ENCODE peak calls at places on chromosomes 5 and 9, in six cellular contexts. L is neuronal stem cell, X is IMR-90, Q is H1, U is H9, I is trophoblast cell. A is an unnamed sample.

GRCh38 chr5:4205408-4205807 is 609.8 kb downstream of the IRX1 start:
- DNase-seq in L (no peak), X (no peak), Q (no peak), U (no peak), I (no peak), A (no peak)

GRCh38 chr9:89919171-89919681 is 314.4 kb downstream of the GADD45G start:
- DNase-seq in L (no peak), X (no peak), Q (peak; percentile 49), U (peak; percentile 88), I (peak; percentile 19), A (no peak)

GRCh38 chr5:1797109-1797800 is 2.4 kb downstream of the MRPL36 start:
- DNase-seq in L (no peak), X (no peak), Q (no peak), U (no peak), I (no peak), A (no peak)

GRCh38 chr5:162497455-162497854 is 429.9 kb downstream of the GABRG2 start:
- DNase-seq in L (no peak), X (no peak), Q (no peak), U (no peak), I (no peak), A (no peak)

GRCh38 chr9:126587187-126588185 is 26.2 kb upstream of the LMX1B start:
- DNase-seq in L (no peak), X (no peak), Q (no peak), U (no peak), I (no peak), A (peak; percentile 64)

GRCh38 chr5:77972545-77973252 is 196.6 kb upstream of the TBCA start:
- DNase-seq in L (no peak), X (no peak), Q (no peak), U (no peak), I (no peak), A (no peak)

GRCh38 chr5:87020099-87020934 is 247.4 kb upstream of the RASA1 start:
- DNase-seq in L (peak; percentile 11), X (peak; percentile 16), Q (no peak), U (peak; percentile 47), I (peak; percentile 1), A (peak; percentile 32)

GRCh38 chr5:130529716-130530485 is 625.6 kb downstream of the CHSY3 start:
- DNase-seq in L (no peak), X (no peak), Q (no peak), U (no peak), I (no peak), A (no peak)

GRCh38 chr9:137156567-137157375 is 13.1 kb downstream of the LRRC26 start:
- DNase-seq in L (peak; percentile 42), X (peak; percentile 21), Q (no peak), U (peak; percentile 75), I (no peak), A (peak; percentile 33)

GRCh38 chr5:107247427-107247826 is 423.3 kb downstream of the EFNA5 start:
- DNase-seq in L (no peak), X (peak; percentile 26), Q (no peak), U (no peak), I (no peak), A (no peak)

GRCh38 chr5:105350406-105351140 is 1788.0 kb upstream of the NUDT12 start:
- DNase-seq in L (no peak), X (no peak), Q (no peak), U (no peak), I (peak; percentile 3), A (no peak)

GRCh38 chr9:14278291-14278721 is 35.6 kb downstream of the NFIB start:
- DNase-seq in L (no peak), X (peak; percentile 82), Q (no peak), U (no peak), I (no peak), A (peak; percentile 27)

GRCh38 chr5:109454726-109455505 is 45.1 kb upstream of the PJA2 start:
- DNase-seq in L (no peak), X (peak; percentile 35), Q (no peak), U (no peak), I (peak; percentile 60), A (peak; percentile 79)

GRCh38 chr9:124658165-124659017 is 112.7 kb downstream of the NR6A1 start:
- DNase-seq in L (peak; percentile 51), X (peak; percentile 97), Q (no peak), U (peak; percentile 83), I (peak; percentile 84), A (peak; percentile 97)

GRCh38 chr5:9686211-9686610 is 56.1 kb upstream of the TAS2R1 start:
- DNase-seq in L (no peak), X (peak; percentile 83), Q (no peak), U (no peak), I (peak; percentile 7), A (peak; percentile 71)

GRCh38 chr9:117323390-117323789 is 91.5 kb downstream of the ASTN2 start:
- DNase-seq in L (no peak), X (no peak), Q (no peak), U (no peak), I (no peak), A (no peak)

GRCh38 chr9:132993511-132993939 is 15.0 kb downstream of the GFI1B start:
- DNase-seq in L (no peak), X (no peak), Q (no peak), U (no peak), I (no peak), A (no peak)

DNA sequence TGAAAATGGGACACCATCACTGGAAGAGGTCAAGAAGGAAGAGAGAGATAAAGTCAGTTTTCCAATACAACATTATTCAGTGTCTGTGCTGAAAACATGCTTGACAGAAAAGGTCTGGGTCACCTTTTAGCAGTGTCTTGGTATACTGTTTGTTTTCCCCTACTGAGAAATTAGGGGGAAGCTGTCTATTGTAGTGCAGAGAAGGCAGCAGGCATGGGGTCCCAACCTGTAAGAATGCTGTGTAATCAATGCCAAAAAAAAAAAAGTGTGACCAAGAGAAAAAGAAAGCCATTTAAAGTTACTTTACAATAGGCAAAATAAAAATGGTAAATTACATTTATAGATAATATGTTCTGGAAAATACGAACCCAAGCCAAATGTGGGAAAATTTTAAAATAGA is 139.3 kb downstream of the RAB3C start:
- DNase-seq in L (no peak), X (no peak), Q (no peak), U (no peak), I (no peak), A (no peak)
- H3K14ac ChIP-seq in L (no peak overlapping the region), X (no peak overlapping the region), Q (no peak overlapping the region), U (no peak overlapping the region), I (no peak overlapping the region), A (no peak overlapping the region)

GRCh38 chr5:171667341-171668096 is 118.1 kb upstream of the SMIM23 start:
- DNase-seq in L (peak; percentile 72), X (peak; percentile 72), Q (peak; percentile 56), U (peak; percentile 84), I (peak; percentile 40), A (peak; percentile 9)
- H2BK120ac ChIP-seq in L (peak overlapping the region; percentile 61), X (no peak overlapping the region), Q (no peak overlapping the region), U (no peak overlapping the region), I (peak overlapping the region; percentile 59), A (no peak overlapping the region)

GRCh38 chr9:8071445-8071798 is 271.8 kb upstream of the DMAC1 start:
- DNase-seq in L (peak; percentile 9), X (no peak), Q (no peak), U (no peak), I (no peak), A (no peak)
- H3K14ac ChIP-seq in L (no peak overlapping the region), X (no peak overlapping the region), Q (no peak overlapping the region), U (no peak overlapping the region), I (no peak overlapping the region), A (no peak overlapping the region)

GRCh38 chr5:143860211-143860610 is 48.2 kb downstream of the HMHB1 start:
- DNase-seq in L (no peak), X (no peak), Q (no peak), U (no peak), I (no peak), A (no peak)

GRCh38 chr5:143870871-143871632 is 59.1 kb downstream of the HMHB1 start:
- DNase-seq in L (no peak), X (no peak), Q (peak; percentile 53), U (no peak), I (no peak), A (no peak)

GRCh38 chr5:143862260-143862659 is 50.3 kb downstream of the HMHB1 start:
- DNase-seq in L (no peak), X (no peak), Q (no peak), U (no peak), I (no peak), A (no peak)

DNA sequence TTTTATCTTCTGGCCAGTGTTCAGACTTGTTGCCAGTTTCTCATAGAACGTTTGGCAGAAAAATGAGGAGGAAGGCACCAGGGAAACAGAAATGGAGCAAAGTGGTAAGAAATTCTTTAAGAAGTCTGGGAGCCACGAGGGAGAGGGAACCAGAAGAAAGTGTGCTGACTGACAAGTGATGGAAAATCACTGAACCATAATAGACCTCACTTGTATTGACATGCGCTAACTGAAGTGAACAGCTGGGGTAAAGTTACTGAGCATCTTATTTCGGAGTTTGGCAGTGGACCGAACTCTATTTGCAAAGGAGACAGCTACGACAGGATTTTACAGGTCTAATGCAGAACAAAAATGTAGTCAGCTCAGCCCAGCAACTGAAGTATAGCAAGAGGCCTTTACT is 53.5 kb downstream of the HMHB1 start:
- DNase-seq in L (no peak), X (no peak), Q (no peak), U (no peak), I (no peak), A (no peak)
- H2BK120ac ChIP-seq in L (no peak overlapping the region), X (no peak overlapping the region), Q (no peak overlapping the region), U (no peak overlapping the region), I (no peak overlapping the region), A (no peak overlapping the region)

DNA sequence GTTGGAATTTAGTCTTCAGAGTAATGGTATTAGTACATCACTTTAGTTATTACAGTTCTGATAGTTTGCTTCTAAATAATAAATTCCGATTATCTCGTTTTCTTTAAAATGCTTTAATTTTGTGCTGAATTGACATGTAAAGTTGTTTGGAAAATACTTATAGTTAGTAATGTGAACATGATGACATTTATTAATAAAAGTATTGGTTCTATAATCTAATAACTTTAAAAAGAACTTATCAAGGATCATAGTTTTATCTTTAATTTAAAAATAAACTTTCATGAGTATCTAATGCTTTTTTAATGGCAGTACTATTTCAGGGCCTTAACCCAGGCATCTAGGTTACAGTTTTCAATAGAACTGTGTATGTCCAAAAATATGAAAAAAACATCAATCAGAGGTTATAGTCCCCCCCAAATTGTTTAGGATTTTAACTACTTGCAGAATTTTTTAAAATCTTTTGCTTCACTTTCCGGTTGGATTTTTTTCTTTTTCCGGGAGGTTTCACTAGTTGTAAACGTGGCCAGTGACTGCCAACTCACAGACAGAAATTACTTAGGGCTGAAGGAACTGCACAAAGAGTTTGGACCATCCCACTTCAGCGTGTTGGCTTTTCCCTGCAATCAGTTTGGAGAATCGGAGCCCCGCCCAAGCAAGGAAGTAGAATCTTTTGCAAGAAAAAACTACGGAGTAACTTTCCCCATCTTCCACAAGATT is 680 bp downstream of the GPX8 start:
- DNase-seq in L (no peak), X (peak; percentile 98), Q (no peak), U (peak; percentile 50), I (peak; percentile 73), A (peak; percentile 96)
- H3K14ac ChIP-seq in L (no peak overlapping the region), X (peak overlapping the region; percentile 95), Q (no peak overlapping the region), U (no peak overlapping the region), I (no peak overlapping the region), A (no peak overlapping the region)